ENCODE peak calls at places on chromosomes 3 and 15, in six cellular contexts. T is lower leg skin, I is A549, X is right lobe of liver, Y is endothelial cell of umbilical vein, Z is stomach. M is an unnamed sample.
A peak's percentile ranks its signal among the peaks of the same experiment; 100 is the strongest.

GRCh38 chr15:90030376-90030775 is 29.3 kb downstream of the ZNF710 start:
- DNase-seq in X (no peak), Y (no peak), T (no peak), Z (peak; percentile 49), I (no peak), M (no peak)

GRCh38 chr3:195007151-195007550 is 263.8 kb downstream of the XXYLT1 start:
- DNase-seq in Z (peak; percentile 7), Y (no peak), X (no peak), I (no peak), T (no peak), M (no peak)

GRCh38 chr15:33074942-33075341 is 119.6 kb downstream of the FMN1 start:
- DNase-seq in I (no peak), Y (no peak), Z (no peak), T (no peak), X (no peak), M (no peak)

GRCh38 chr3:14289590-14290453 is 111.2 kb downstream of the LSM3 start:
- DNase-seq in I (peak; percentile 44), X (no peak), Y (peak; percentile 10), Z (no peak), T (no peak), M (peak; percentile 59)

GRCh38 chr15:61200626-61201025 is 28.5 kb downstream of the RORA start:
- DNase-seq in I (no peak), T (no peak), Y (no peak), Z (no peak), X (no peak), M (no peak)

GRCh38 chr3:10198761-10199688 is 34.3 kb downstream of the IRAK2 start:
- DNase-seq in T (peak; percentile 48), I (peak; percentile 76), X (no peak), Z (peak; percentile 75), Y (peak; percentile 73), M (no peak)

GRCh38 chr3:150847433-150847832 is 57.8 kb downstream of the MINDY4B start:
- DNase-seq in X (no peak), Z (no peak), Y (no peak), I (no peak), T (no peak), M (no peak)

GRCh38 chr3:105594219-105594618 is 227.5 kb downstream of the ALCAM start:
- DNase-seq in T (no peak), Z (no peak), Y (no peak), I (no peak), X (no peak), M (no peak)

GRCh38 chr15:99504823-99505551 is 60.8 kb upstream of the MEF2A start:
- DNase-seq in Z (no peak), I (no peak), X (no peak), Y (peak; percentile 55), T (peak; percentile 9), M (no peak)
- TF ChIP-seq POLR2A in Z (no peak), I (no peak), X (no peak), Y (no peak), T (no peak), M (no peak)

DNA sequence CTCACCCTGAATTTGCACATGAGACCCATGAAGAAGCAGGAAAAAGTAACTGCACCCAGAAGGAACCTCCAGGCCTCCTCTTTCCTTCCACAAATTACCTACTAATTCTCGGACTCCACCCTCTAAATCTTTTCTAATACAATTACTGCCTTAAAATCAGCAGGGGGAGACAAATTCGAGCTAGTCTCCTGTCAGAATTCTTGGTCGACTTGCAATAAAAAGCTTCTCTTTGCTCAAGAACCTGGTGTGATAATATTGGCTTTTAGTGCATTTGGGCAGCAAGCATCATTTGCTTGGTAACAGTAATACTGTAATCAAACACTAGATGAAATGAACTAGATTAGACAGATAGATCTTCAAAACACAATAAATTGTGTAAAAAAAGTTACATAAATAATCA is 281.9 kb downstream of the RAP2B start:
- DNase-seq in Z (no peak), I (peak; percentile 26), Y (peak; percentile 18), T (no peak), X (no peak), M (no peak)
- TF ChIP-seq CTCF in Z (no peak), I (no peak), Y (peak; percentile 1), T (no peak), X (no peak), M (no peak)

GRCh38 chr15:34659056-34659455 is 75.6 kb upstream of the GOLGA8B start:
- DNase-seq in X (no peak), Z (no peak), T (no peak), Y (no peak), I (no peak), M (no peak)

GRCh38 chr15:34654625-34655024 is 71.2 kb upstream of the GOLGA8B start:
- DNase-seq in Y (no peak), X (no peak), I (no peak), T (no peak), Z (no peak), M (no peak)

GRCh38 chr15:34655198-34655770 is 71.8 kb upstream of the GOLGA8B start:
- DNase-seq in Y (no peak), Z (no peak), X (no peak), T (no peak), I (no peak), M (no peak)

GRCh38 chr15:34656005-34656604 is 72.7 kb upstream of the GOLGA8B start:
- DNase-seq in Y (no peak), Z (no peak), I (no peak), X (no peak), T (no peak), M (no peak)

GRCh38 chr15:34657469-34658127 is 74.1 kb upstream of the GOLGA8B start:
- DNase-seq in I (no peak), X (no peak), Y (no peak), Z (no peak), T (no peak), M (no peak)
- TF ChIP-seq POLR2A in I (no peak), X (no peak), Y (no peak), Z (no peak), T (no peak), M (no peak)

DNA sequence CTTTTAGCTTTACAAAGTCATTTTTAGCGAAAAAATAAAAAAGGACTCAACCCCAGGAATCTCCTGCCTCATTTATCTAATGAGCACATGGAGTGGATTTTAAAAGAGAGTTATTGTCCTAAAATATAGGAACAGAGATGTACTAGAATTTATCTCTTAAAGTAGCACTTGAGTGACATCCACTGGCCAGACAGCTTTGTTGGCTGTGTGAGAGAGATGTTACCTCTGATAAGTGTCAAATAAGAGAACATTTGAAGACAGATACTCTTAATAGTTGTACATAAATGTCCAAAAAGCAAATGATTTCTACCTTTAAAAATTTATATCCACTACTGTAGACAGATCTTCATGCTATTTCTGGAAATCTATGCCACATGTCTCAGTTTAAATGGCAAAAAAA is 12.3 kb upstream of the MFSD1 start:
- DNase-seq in X (no peak), Y (peak; percentile 75), T (no peak), I (peak; percentile 77), Z (no peak), M (peak; percentile 34)
- TF ChIP-seq CTCF in X (peak; percentile 30), Y (peak; percentile 30), T (no peak), I (peak; percentile 85), Z (no peak), M (peak; percentile 31)

GRCh38 chr3:88034463-88034862 is 24.3 kb downstream of the CGGBP1 start:
- DNase-seq in X (no peak), T (no peak), Y (no peak), Z (no peak), I (no peak), M (no peak)
- TF ChIP-seq POLR2A in X (no peak), T (no peak), Y (no peak), Z (no peak), I (no peak), M (no peak)

DNA sequence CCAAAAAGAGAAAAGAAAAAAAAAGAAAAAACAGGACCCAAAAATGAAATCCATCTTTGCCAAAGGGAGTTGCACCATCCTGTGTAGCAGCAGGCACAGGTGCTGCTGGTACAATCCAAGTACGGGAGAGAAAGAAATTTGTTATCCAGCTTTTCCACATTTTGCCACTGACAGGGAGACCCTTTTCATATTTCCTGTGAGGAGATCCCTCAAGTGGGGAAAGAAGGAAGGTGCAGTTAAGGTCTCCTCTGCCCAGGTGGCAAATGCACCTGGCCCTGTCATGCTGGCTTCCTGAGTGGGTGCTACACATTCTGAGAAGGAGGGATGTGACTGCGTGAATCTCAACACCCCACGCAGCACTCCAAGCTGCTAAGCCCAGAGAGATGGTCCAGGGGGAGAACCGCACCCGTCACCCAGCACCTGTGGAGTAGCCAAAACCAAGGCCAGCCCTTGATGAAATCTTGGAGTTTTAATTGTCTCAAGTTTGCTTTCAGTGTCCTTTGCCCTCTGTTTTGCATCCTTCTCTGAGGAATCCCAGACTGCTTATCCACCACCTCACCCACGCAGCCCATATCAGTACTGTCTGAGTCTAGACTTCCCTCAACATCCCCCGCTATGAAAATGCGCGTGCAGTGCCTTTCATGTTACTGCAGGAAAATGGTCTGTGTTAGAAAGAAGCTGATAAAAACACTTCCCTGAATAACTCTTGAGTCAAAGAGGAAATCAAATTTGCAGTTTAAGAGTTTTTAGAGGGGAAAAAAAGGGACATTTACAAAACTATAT is 141.9 kb upstream of the THBS1 start:
- DNase-seq in Z (no peak), T (no peak), I (no peak), X (no peak), Y (no peak), M (peak; percentile 34)
- TF ChIP-seq CTCF in Z (no peak), T (no peak), I (no peak), X (no peak), Y (no peak), M (no peak)